ENCODE peak calls at places on chromosomes 2 and 18, in five cellular contexts. U is H1, Z is GM12878, G is NT2/D1, O is HepG2. R is an unnamed sample.

GRCh38 chr2:235511187-235511661 is 17.4 kb downstream of the AGAP1 start:
- DNase-seq in U (no peak), G (no peak), O (peak), Z (no peak), R (no peak)

GRCh38 chr2:86512922-86513321 is 50.3 kb downstream of the CHMP3 start:
- DNase-seq in U (no peak), Z (no peak), O (no peak), G (no peak), R (no peak)

GRCh38 chr2:111160758-111161157 is 40.0 kb downstream of the BCL2L11 start:
- DNase-seq in G (no peak), U (no peak), O (no peak), Z (no peak), R (no peak)

GRCh38 chr18:35826477-35826876 is 146.0 kb upstream of the RMP24 start:
- DNase-seq in Z (no peak), U (no peak), O (no peak), G (no peak), R (no peak)

GRCh38 chr2:106531676-106532075 is 44.5 kb downstream of the CD8B2 start:
- DNase-seq in O (peak), U (no peak), G (peak), Z (no peak), R (no peak)

GRCh38 chr2:100703213-100703612 is 116.7 kb upstream of the NPAS2 start:
- DNase-seq in Z (no peak), U (peak), G (no peak), O (no peak), R (no peak)

GRCh38 chr2:95294579-95295250 is 2.4 kb upstream of the KCNIP3 start:
- DNase-seq in G (no peak), Z (no peak), O (no peak), U (no peak), R (no peak)

GRCh38 chr2:50492452-50492851 is 539.5 kb downstream of the NRXN1 start:
- DNase-seq in U (no peak), G (peak), Z (peak), O (peak), R (peak)

GRCh38 chr2:23390152-23390551 is 5.2 kb downstream of the KLHL29 start:
- DNase-seq in G (no peak), Z (no peak), U (no peak), O (no peak), R (no peak)

GRCh38 chr2:109335586-109336266 is 206.7 kb downstream of the SH3RF3 start:
- DNase-seq in U (no peak), G (no peak), O (no peak), Z (no peak), R (no peak)

GRCh38 chr2:63903003-63903402 is 61.3 kb downstream of the UGP2 start:
- DNase-seq in O (no peak), U (no peak), Z (peak), G (no peak), R (no peak)

GRCh38 chr2:168849610-168850009 is 40.6 kb downstream of the SPC25 start:
- DNase-seq in G (no peak), U (no peak), O (peak), Z (no peak), R (peak)

GRCh38 chr2:19746611-19747309 is 155.0 kb downstream of the TTC32 start:
- DNase-seq in G (peak), U (peak), Z (no peak), O (peak), R (peak)

GRCh38 chr2:23519334-23519651 is 134.3 kb downstream of the KLHL29 start:
- DNase-seq in G (no peak), U (no peak), Z (no peak), O (no peak), R (no peak)

GRCh38 chr2:78861546-78861945 is 164.0 kb upstream of the REG3G start:
- DNase-seq in U (no peak), Z (no peak), G (peak), O (peak), R (peak)

GRCh38 chr2:112811841-112812306 is 24.7 kb downstream of the IL1B start:
- DNase-seq in U (no peak), Z (no peak), O (peak), G (no peak), R (no peak)

GRCh38 chr2:113012436-113013335 is 7.4 kb downstream of the IL36A start:
- DNase-seq in U (no peak), G (no peak), O (no peak), Z (no peak), R (no peak)

GRCh38 chr18:38368246-38368645 is 802.6 kb upstream of the CELF4 start:
- DNase-seq in U (no peak), O (no peak), Z (no peak), G (no peak), R (no peak)

GRCh38 chr2:105299290-105299689 is 30.2 kb downstream of the TGFBRAP1 start:
- DNase-seq in O (peak), U (no peak), Z (no peak), G (no peak), R (peak)

GRCh38 chr2:187658952-187659525 is 104.8 kb upstream of the TFPI start:
- DNase-seq in U (no peak), G (peak), Z (no peak), O (peak), R (peak)

GRCh38 chr2:65256088-65256487 is 28.5 kb downstream of the ACTR2 start:
- DNase-seq in O (no peak), Z (no peak), U (no peak), G (no peak), R (no peak)

GRCh38 chr2:45010706-45011036 is 1.4 kb upstream of the SIX2 start:
- DNase-seq in U (no peak), O (no peak), G (no peak), Z (no peak), R (no peak)

GRCh38 chr2:185202416-185202815 is 536.2 kb upstream of the FSIP2 start:
- DNase-seq in U (no peak), Z (no peak), G (no peak), O (no peak), R (no peak)

GRCh38 chr2:218996937-218997336 is 3.7 kb upstream of the CRYBA2 start:
- DNase-seq in Z (no peak), O (no peak), U (no peak), G (no peak), R (no peak)

GRCh38 chr18:26863122-26863879 is 2.2 kb downstream of the AQP4 start:
- DNase-seq in O (no peak), Z (no peak), G (no peak), U (peak), R (peak)

GRCh38 chr2:207531024-207531411 is 1.3 kb downstream of the CREB1 start:
- DNase-seq in Z (no peak), O (no peak), U (no peak), G (no peak), R (no peak)

GRCh38 chr2:203396667-203397066 is 68.5 kb downstream of the ABI2 start:
- DNase-seq in G (peak), U (peak), Z (no peak), O (peak), R (peak)

GRCh38 chr2:18245375-18245774 is 315.1 kb downstream of the RDH14 start:
- DNase-seq in G (no peak), U (no peak), O (no peak), Z (no peak), R (no peak)

GRCh38 chr18:12443631-12444030 is 35.9 kb downstream of the PRELID3A start:
- DNase-seq in O (no peak), G (no peak), Z (no peak), U (no peak), R (no peak)

GRCh38 chr18:23719634-23720201 is 30.5 kb downstream of the LAMA3 start:
- DNase-seq in U (no peak), O (peak), G (peak), Z (no peak), R (no peak)

GRCh38 chr2:233453111-233453915 is 99.0 kb downstream of the DGKD start:
- DNase-seq in G (no peak), Z (no peak), U (no peak), O (no peak), R (no peak)

GRCh38 chr2:74816540-74817331 is 17.2 kb upstream of the HK2 start:
- DNase-seq in O (peak), U (peak), Z (no peak), G (no peak), R (no peak)

GRCh38 chr2:36330456-36331395 is 24.9 kb upstream of the CRIM1 start:
- DNase-seq in G (no peak), U (no peak), Z (no peak), O (no peak), R (no peak)

GRCh38 chr2:240295256-240296103 is 140.0 kb upstream of the GPC1 start:
- DNase-seq in Z (no peak), U (peak), O (no peak), G (no peak), R (no peak)

GRCh38 chr2:220504890-220505564 is 877.6 kb downstream of the SLC4A3 start:
- DNase-seq in Z (no peak), G (no peak), O (peak), U (no peak), R (no peak)

GRCh38 chr18:7452331-7452730 is 114.8 kb upstream of the PTPRM start:
- DNase-seq in U (peak), Z (no peak), G (peak), O (peak), R (peak)

GRCh38 chr2:240430595-240430994 is 4.9 kb upstream of the GPC1 start:
- DNase-seq in G (no peak), O (no peak), U (peak), Z (no peak), R (no peak)

GRCh38 chr2:151347904-151348303 is 9.5 kb upstream of the TNFAIP6 start:
- DNase-seq in G (no peak), O (no peak), Z (no peak), U (no peak), R (no peak)

GRCh38 chr2:124145982-124146381 is 120.9 kb downstream of the CNTNAP5 start:
- DNase-seq in O (no peak), Z (no peak), G (no peak), U (no peak), R (no peak)

DNA sequence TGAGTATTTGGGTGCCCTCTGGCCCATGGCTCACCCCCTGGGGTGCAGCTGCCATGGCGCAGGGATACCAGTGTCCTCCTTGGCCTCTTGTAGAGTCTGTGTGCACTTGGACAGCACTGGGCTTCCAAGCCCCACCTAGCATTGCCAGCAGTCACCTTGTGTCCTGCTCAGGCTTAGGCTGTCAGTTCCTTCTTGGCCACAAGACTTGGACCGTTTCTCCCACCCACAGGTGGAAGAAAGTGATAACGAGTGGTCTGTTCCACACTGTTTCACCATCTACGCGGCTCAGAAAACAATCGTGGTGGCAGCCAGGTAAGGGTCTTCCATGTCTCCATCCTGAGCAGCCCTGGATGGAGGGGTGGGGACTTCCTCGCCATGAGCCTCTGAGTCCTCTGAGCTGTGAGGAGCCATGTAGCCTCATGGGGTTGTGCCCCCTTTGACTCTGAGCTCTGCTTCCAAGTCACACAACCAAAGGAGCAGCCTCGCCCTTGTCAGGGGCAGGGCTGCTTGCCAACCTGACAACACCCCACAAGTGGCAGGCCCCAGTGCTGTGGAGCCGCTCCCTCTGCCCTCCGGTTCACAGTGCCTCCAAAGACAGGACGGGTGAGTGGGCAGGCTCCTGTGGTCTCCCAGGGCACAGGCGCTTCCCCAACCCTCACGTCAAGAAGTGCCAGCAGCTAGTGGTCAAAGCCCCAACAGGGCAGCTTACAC is 18.5 kb downstream of the STK25 start:
- DNase-seq in Z (no peak), O (no peak), G (no peak), U (peak), R (no peak)
- TF ChIP-seq SUZ12 in Z (no peak), O (no peak), G (no peak), U (no peak), R (no peak)

GRCh38 chr2:189569295-189569925 is 11.2 kb downstream of the SLC40A1 start:
- DNase-seq in Z (no peak), U (no peak), O (no peak), G (no peak), R (no peak)
- TF ChIP-seq SUZ12 in Z (no peak), U (no peak), O (no peak), G (no peak), R (no peak)

GRCh38 chr2:191264647-191265079 is 19.5 kb downstream of the MYO1B start:
- DNase-seq in Z (no peak), G (no peak), U (no peak), O (no peak), R (no peak)
- TF ChIP-seq SUZ12 in Z (no peak), G (no peak), U (no peak), O (no peak), R (no peak)

DNA sequence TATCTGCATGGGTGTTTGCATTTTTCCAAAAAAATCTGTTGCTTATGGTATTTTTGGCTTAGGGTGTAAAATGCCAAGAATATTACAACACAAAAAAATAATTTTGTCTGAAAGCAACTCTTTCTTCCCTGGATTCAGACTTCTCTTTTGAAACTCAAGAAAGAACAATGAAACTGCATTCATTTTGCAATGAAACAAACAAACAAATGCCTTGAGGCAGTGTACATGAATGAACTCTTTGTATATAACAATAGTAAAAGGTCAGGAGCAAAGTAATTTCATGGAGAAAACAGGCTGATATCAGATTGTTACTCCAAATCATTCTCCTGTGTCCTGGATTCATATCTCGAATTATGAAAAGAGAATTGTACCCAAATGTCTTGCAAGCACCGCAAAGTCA is 301.6 kb upstream of the CDH20 start:
- DNase-seq in G (no peak), Z (no peak), O (no peak), U (no peak), R (no peak)
- TF ChIP-seq SUZ12 in G (no peak), Z (no peak), O (no peak), U (no peak), R (no peak)

GRCh38 chr18:62558015-62558663 is 35.3 kb downstream of the ZCCHC2 start:
- DNase-seq in G (no peak), Z (no peak), O (no peak), U (no peak), R (no peak)
- TF ChIP-seq SUZ12 in G (no peak), Z (no peak), O (no peak), U (no peak), R (no peak)

DNA sequence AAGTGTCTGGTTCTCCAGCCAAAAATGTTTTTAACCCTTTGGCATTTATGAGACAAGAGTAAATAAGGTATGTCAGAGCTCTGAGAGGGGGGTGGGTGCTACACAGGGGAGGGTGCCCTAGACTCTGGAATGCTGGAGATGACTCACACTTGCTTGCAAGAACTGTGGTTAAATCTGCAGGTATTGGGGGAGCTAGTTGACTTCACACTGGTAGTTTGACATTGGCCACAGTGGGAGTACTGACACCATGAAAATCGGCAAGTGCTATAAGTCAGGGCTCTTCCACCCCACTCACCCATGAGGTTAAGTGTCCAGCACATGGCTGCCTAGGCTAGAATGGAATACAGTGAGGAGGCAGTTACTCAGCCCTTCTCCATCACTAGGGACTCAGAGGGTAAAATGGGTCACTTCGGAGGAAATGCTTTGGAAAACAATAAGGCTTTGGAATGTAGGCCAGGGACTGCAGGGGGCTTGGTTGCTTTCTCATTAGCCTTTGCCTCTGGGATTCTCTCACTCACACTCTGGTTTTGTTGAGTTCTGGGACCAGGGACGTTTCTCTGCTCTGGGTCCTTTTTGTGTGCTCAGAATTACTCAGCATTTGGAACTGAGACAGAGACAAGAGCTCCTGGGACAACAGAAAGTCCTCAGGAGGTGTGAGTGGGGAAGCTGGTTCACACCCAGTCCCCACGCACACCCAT is 91.6 kb downstream of the ACKR3 start:
- DNase-seq in Z (no peak), O (no peak), G (peak), U (no peak), R (no peak)
- TF ChIP-seq SUZ12 in Z (no peak), O (no peak), G (no peak), U (no peak), R (no peak)

GRCh38 chr2:206112108-206112507 is 26.1 kb upstream of the INO80D start:
- DNase-seq in U (peak), G (no peak), Z (no peak), O (no peak), R (no peak)

GRCh38 chr2:206115026-206115578 is 29.1 kb upstream of the INO80D start:
- DNase-seq in Z (no peak), G (no peak), U (peak), O (peak), R (no peak)

GRCh38 chr2:206116278-206116677 is 30.3 kb upstream of the INO80D start:
- DNase-seq in U (peak), O (no peak), Z (no peak), G (no peak), R (no peak)

DNA sequence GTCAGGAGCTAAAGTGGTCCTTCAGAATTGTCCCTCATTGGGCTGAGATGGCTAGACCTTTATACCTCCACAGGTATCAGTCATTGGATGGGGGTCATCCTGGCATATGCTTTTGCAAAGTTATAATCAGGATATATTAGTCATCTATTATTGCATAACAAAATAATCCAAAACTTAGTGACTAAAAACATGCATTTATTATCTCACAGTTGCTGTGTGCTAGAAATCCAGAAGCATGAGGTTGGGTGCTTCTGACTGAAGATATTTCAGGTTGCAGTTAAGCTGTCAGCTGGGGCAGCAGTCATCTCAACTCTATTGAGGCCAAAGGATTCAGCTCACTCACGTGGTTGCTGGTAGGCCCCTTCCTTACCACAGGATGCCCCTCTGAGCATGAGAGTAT is 27.2 kb upstream of the INO80D start:
- DNase-seq in G (no peak), O (no peak), Z (no peak), U (peak), R (no peak)
- TF ChIP-seq SUZ12 in G (no peak), O (no peak), Z (no peak), U (no peak), R (no peak)

R was measured in HEK293T.